ENCODE peak calls at places on chromosomes 1 and 21, in nine cellular contexts. Y, L, N, K, V, W, C, J and M are unnamed samples.

GRCh38 chr1:160400646-160401486 is 502 bp downstream of the VANGL2 start:
- DNase-seq in L (no peak), Y (peak), K (no peak), J (no peak), N (no peak), C (peak), W (no peak), V (no peak), M (peak)

GRCh38 chr1:33191731-33192275 is 10.0 kb upstream of the TRIM62 start:
- DNase-seq in V (peak), Y (no peak), C (no peak), J (no peak), K (no peak), L (no peak), W (no peak), N (no peak), M (no peak)

GRCh38 chr1:207054476-207054875 is 1.4 kb downstream of the PFKFB2 start:
- DNase-seq in N (no peak), W (no peak), Y (no peak), C (no peak), V (no peak), L (no peak), J (peak), K (no peak), M (no peak)

GRCh38 chr1:22829001-22829989 is 118.7 kb downstream of the EPHB2 start:
- DNase-seq in W (no peak), V (no peak), L (peak), Y (no peak), N (no peak), K (no peak), J (no peak), C (peak), M (no peak)

GRCh38 chr1:9145021-9145668 is 16.2 kb upstream of the GPR157 start:
- DNase-seq in K (peak), N (peak), C (peak), W (no peak), J (no peak), Y (no peak), L (peak), V (peak), M (no peak)

GRCh38 chr1:1873186-1873585 is 17.7 kb downstream of the GNB1 start:
- DNase-seq in W (no peak), K (no peak), V (no peak), J (no peak), N (peak), Y (no peak), C (no peak), L (no peak), M (no peak)

GRCh38 chr1:36134805-36135339 is 9.8 kb upstream of the COL8A2 start:
- DNase-seq in C (no peak), Y (peak), L (peak), J (no peak), W (peak), N (peak), K (no peak), V (peak), M (peak)

GRCh38 chr1:112423207-112423606 is 27.2 kb downstream of the CTTNBP2NL start:
- DNase-seq in K (no peak), C (no peak), J (no peak), V (no peak), L (no peak), W (no peak), N (no peak), Y (no peak), M (no peak)

GRCh38 chr1:172180886-172181285 is 239.6 kb upstream of the C1orf105 start:
- DNase-seq in N (no peak), W (peak), J (peak), K (no peak), Y (no peak), C (peak), V (peak), L (peak), M (no peak)

GRCh38 chr1:118206966-118207365 is 21.9 kb upstream of the SPAG17 start:
- DNase-seq in C (no peak), W (no peak), N (no peak), L (no peak), J (no peak), K (no peak), V (no peak), Y (no peak), M (no peak)

GRCh38 chr21:33231526-33231925 is 1.8 kb downstream of the IFNAR2 start:
- DNase-seq in V (no peak), K (no peak), J (no peak), C (no peak), N (no peak), L (no peak), Y (no peak), W (no peak), M (no peak)

GRCh38 chr1:225931270-225932129 is 7.5 kb upstream of the PYCR2 start:
- DNase-seq in K (no peak), J (no peak), Y (no peak), W (no peak), L (no peak), V (no peak), C (no peak), N (peak), M (no peak)

GRCh38 chr1:225934711-225935110 is 6.3 kb downstream of the LEFTY2 start:
- DNase-seq in L (peak), W (no peak), C (no peak), J (no peak), V (no peak), K (no peak), Y (no peak), N (no peak), M (no peak)

GRCh38 chr1:225937048-225937968 is 3.7 kb downstream of the LEFTY2 start:
- DNase-seq in W (no peak), L (no peak), V (no peak), J (no peak), C (peak), N (no peak), Y (no peak), K (no peak), M (no peak)

GRCh38 chr1:225928186-225929175 is 4.4 kb upstream of the PYCR2 start:
- DNase-seq in N (peak), L (no peak), C (peak), K (no peak), J (no peak), V (no peak), W (peak), Y (no peak), M (peak)

DNA sequence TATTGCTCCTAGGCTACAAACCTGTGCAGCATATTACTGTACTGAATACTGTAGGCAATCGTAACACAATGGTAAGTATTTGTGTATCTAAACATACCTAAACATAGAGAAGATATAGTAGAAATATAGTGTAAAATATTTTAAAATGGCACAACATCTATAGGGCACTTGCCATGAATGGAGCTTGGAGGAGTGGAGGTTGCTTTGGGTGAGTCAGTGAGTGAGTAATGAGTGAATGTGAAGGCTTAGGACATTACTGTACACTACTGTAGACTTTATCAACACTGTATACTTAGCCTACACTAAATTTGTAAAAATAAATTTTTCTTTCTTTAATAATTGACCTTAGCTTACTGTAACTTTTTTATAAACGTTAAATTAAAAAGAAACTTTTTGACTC is 7.9 kb downstream of the LEFTY2 start:
- DNase-seq in C (no peak), V (peak), K (no peak), L (peak), Y (no peak), W (no peak), J (no peak), N (no peak), M (no peak)
- H3K9ac ChIP-seq in C (no peak), V (no peak), K (no peak), L (no peak), Y (no peak), W (no peak), J (no peak), N (no peak), M (no peak)

GRCh38 chr1:14946567-14947285 is 206.8 kb upstream of the TMEM51 start:
- DNase-seq in N (no peak), J (no peak), W (peak), C (peak), L (peak), Y (no peak), V (peak), K (no peak), M (no peak)
- H3K27ac ChIP-seq in N (no peak), J (no peak), W (no peak), C (peak), L (peak), Y (peak), V (no peak), K (no peak), M (no peak)

GRCh38 chr1:85705940-85706339 is 2.3 kb downstream of the ZNHIT6 start:
- DNase-seq in K (no peak), N (no peak), L (no peak), Y (no peak), C (no peak), W (no peak), J (no peak), V (no peak), M (no peak)

GRCh38 chr1:85697895-85698294 is 10.3 kb downstream of the ZNHIT6 start:
- DNase-seq in C (no peak), L (no peak), V (no peak), N (no peak), J (no peak), K (no peak), W (no peak), Y (no peak), M (no peak)

GRCh38 chr1:85700422-85700821 is 7.8 kb downstream of the ZNHIT6 start:
- DNase-seq in Y (no peak), V (no peak), W (no peak), L (no peak), C (no peak), J (no peak), K (no peak), N (no peak), M (no peak)
- H3K9ac ChIP-seq in Y (no peak), V (no peak), W (no peak), L (no peak), C (no peak), J (no peak), K (no peak), N (no peak), M (no peak)

GRCh38 chr1:30763654-30764248 is 6.2 kb upstream of the LAPTM5 start:
- DNase-seq in L (peak), K (no peak), Y (no peak), C (peak), V (no peak), J (no peak), N (no peak), W (peak), M (no peak)
- H3K27ac ChIP-seq in L (no peak), K (no peak), Y (no peak), C (no peak), V (no peak), J (no peak), N (peak), W (no peak), M (no peak)